ENCODE peak calls at places on chromosomes 2 and 18, in four cellular contexts. One of them, this sample, is unnamed.

GRCh38 chr2:183996825-183997823 is 601.2 kb upstream of the ZNF804A start:
- DNase-seq in lower lobe of right lung: no peak
- DNase-seq in thoracic aorta: no peak
- DNase-seq in AG04449: no peak
- DNase-seq in this sample: no peak

GRCh38 chr2:118667964-118668363 is 179.5 kb downstream of the EN1 start:
- DNase-seq in lower lobe of right lung: no peak
- DNase-seq in thoracic aorta: no peak
- DNase-seq in AG04449: no peak
- DNase-seq in this sample: peak

GRCh38 chr18:77668219-77668618 is 418.6 kb downstream of the GALR1 start:
- DNase-seq in lower lobe of right lung: no peak
- DNase-seq in thoracic aorta: no peak
- DNase-seq in AG04449: no peak
- DNase-seq in this sample: no peak

GRCh38 chr2:15241208-15241607 is 319.9 kb downstream of the NBAS start:
- DNase-seq in lower lobe of right lung: no peak
- DNase-seq in thoracic aorta: no peak
- DNase-seq in AG04449: no peak
- DNase-seq in this sample: no peak

GRCh38 chr2:179862898-179863458 is 1.6 kb upstream of the ZNF385B start:
- DNase-seq in lower lobe of right lung: no peak
- DNase-seq in thoracic aorta: no peak
- DNase-seq in AG04449: no peak
- DNase-seq in this sample: no peak

GRCh38 chr2:240247868-240248820 is 107.7 kb upstream of the OTOS start:
- DNase-seq in lower lobe of right lung: peak
- DNase-seq in thoracic aorta: no peak
- DNase-seq in AG04449: no peak
- DNase-seq in this sample: no peak

GRCh38 chr18:6396276-6396675 is 18.4 kb downstream of the L3MBTL4 start:
- DNase-seq in lower lobe of right lung: no peak
- DNase-seq in thoracic aorta: no peak
- DNase-seq in AG04449: no peak
- DNase-seq in this sample: no peak

GRCh38 chr2:220556658-220557057 is 929.2 kb downstream of the SLC4A3 start:
- DNase-seq in lower lobe of right lung: no peak
- DNase-seq in thoracic aorta: no peak
- DNase-seq in AG04449: peak
- DNase-seq in this sample: no peak

GRCh38 chr2:26494891-26495290 is 17.0 kb upstream of the OTOF start:
- DNase-seq in lower lobe of right lung: no peak
- DNase-seq in thoracic aorta: no peak
- DNase-seq in AG04449: no peak
- DNase-seq in this sample: no peak

GRCh38 chr2:99688699-99689098 is 198.9 kb upstream of the REV1 start:
- DNase-seq in lower lobe of right lung: no peak
- DNase-seq in thoracic aorta: no peak
- DNase-seq in AG04449: no peak
- DNase-seq in this sample: no peak

GRCh38 chr2:54048117-54048785 is 67.2 kb upstream of the ACYP2 start:
- DNase-seq in lower lobe of right lung: no peak
- DNase-seq in thoracic aorta: no peak
- DNase-seq in AG04449: no peak
- DNase-seq in this sample: no peak

GRCh38 chr2:241131531-241131930 is 17.7 kb downstream of the PASK start:
- DNase-seq in lower lobe of right lung: no peak
- DNase-seq in thoracic aorta: no peak
- DNase-seq in AG04449: no peak
- DNase-seq in this sample: no peak

GRCh38 chr2:54038835-54039234 is 68.0 kb upstream of the PSME4 start:
- DNase-seq in lower lobe of right lung: no peak
- DNase-seq in thoracic aorta: no peak
- DNase-seq in AG04449: no peak
- DNase-seq in this sample: no peak

GRCh38 chr2:101106453-101107181 is 44.6 kb downstream of the TBC1D8 start:
- DNase-seq in lower lobe of right lung: no peak
- DNase-seq in thoracic aorta: no peak
- DNase-seq in AG04449: no peak
- DNase-seq in this sample: no peak

GRCh38 chr2:39620067-39620466 is 45.6 kb upstream of the TMEM178A start:
- DNase-seq in lower lobe of right lung: peak
- DNase-seq in thoracic aorta: peak
- DNase-seq in AG04449: peak
- DNase-seq in this sample: peak

GRCh38 chr2:56202722-56203121 is 18.9 kb downstream of the CCDC85A start:
- DNase-seq in lower lobe of right lung: no peak
- DNase-seq in thoracic aorta: no peak
- DNase-seq in AG04449: no peak
- DNase-seq in this sample: no peak

GRCh38 chr2:152718909-152719645 is 657 bp downstream of the ARL6IP6 start:
- DNase-seq in lower lobe of right lung: no peak
- DNase-seq in thoracic aorta: no peak
- DNase-seq in AG04449: no peak
- DNase-seq in this sample: no peak

GRCh38 chr2:178927173-178927572 is 120.0 kb upstream of the TTN start:
- DNase-seq in lower lobe of right lung: no peak
- DNase-seq in thoracic aorta: no peak
- DNase-seq in AG04449: no peak
- DNase-seq in this sample: no peak

GRCh38 chr18:32629990-32630389 is 142.8 kb downstream of the KLHL14 start:
- DNase-seq in lower lobe of right lung: no peak
- DNase-seq in thoracic aorta: no peak
- DNase-seq in AG04449: no peak
- DNase-seq in this sample: no peak

GRCh38 chr2:242010567-242011513 is 141.3 kb downstream of the RTP5 start:
- DNase-seq in lower lobe of right lung: no peak
- DNase-seq in thoracic aorta: no peak
- DNase-seq in AG04449: no peak
- DNase-seq in this sample: no peak

GRCh38 chr18:56890632-56891031 is 239.5 kb downstream of the WDR7 start:
- DNase-seq in lower lobe of right lung: no peak
- DNase-seq in thoracic aorta: no peak
- DNase-seq in AG04449: peak
- DNase-seq in this sample: peak

GRCh38 chr2:140596447-140596846 is 1534.4 kb downstream of the LRP1B start:
- DNase-seq in lower lobe of right lung: no peak
- DNase-seq in thoracic aorta: no peak
- DNase-seq in AG04449: no peak
- DNase-seq in this sample: no peak

GRCh38 chr2:44713170-44713569 is 228.3 kb upstream of the SIX3 start:
- DNase-seq in lower lobe of right lung: no peak
- DNase-seq in thoracic aorta: no peak
- DNase-seq in AG04449: no peak
- DNase-seq in this sample: no peak

GRCh38 chr2:235999011-235999410 is 169.2 kb downstream of the GBX2 start:
- DNase-seq in lower lobe of right lung: no peak
- DNase-seq in thoracic aorta: no peak
- DNase-seq in AG04449: no peak
- DNase-seq in this sample: no peak

GRCh38 chr18:33755918-33756590 is 178.0 kb downstream of the ASXL3 start:
- DNase-seq in lower lobe of right lung: no peak
- DNase-seq in thoracic aorta: no peak
- DNase-seq in AG04449: peak
- DNase-seq in this sample: peak

DNA sequence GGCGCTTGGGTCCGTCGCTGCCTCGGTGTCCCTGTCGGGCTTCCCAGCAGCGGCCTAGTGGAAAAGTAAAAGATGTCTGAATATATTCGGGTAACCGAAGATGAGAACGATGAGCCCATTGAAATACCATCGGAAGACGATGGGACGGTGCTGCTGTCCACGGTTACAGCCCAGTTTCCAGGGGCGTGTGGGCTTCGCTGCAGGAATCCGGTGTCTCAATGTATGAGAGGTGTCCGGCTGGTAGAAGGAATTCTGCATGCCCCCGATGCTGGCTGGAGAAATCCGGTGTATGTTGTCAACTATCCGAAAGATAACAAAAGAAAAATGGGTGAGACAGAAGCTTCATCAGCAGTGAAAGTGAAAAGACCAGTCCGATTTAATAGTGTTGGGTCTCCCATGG is 8.0 kb downstream of the HES6 start:
- DNase-seq in lower lobe of right lung: no peak
- DNase-seq in thoracic aorta: no peak
- DNase-seq in AG04449: no peak
- DNase-seq in this sample: no peak
- H3K4me3 ChIP-seq in lower lobe of right lung: peak
- H3K4me3 ChIP-seq in thoracic aorta: peak
- H3K4me3 ChIP-seq in AG04449: no peak
- H3K4me3 ChIP-seq in this sample: no peak

GRCh38 chr18:47247036-47247832 is 4.2 kb downstream of the SKOR2 start:
- DNase-seq in lower lobe of right lung: no peak
- DNase-seq in thoracic aorta: no peak
- DNase-seq in AG04449: no peak
- DNase-seq in this sample: no peak
- TF ChIP-seq CTCF in lower lobe of right lung: no peak
- TF ChIP-seq CTCF in thoracic aorta: no peak
- TF ChIP-seq CTCF in AG04449: peak
- TF ChIP-seq CTCF in this sample: no peak

GRCh38 chr2:130819915-130820861 is 16.5 kb upstream of the ARHGEF4 start:
- DNase-seq in lower lobe of right lung: no peak
- DNase-seq in thoracic aorta: no peak
- DNase-seq in AG04449: no peak
- DNase-seq in this sample: no peak
- H3K4me3 ChIP-seq in lower lobe of right lung: no peak
- H3K4me3 ChIP-seq in thoracic aorta: peak
- H3K4me3 ChIP-seq in AG04449: no peak
- H3K4me3 ChIP-seq in this sample: no peak

GRCh38 chr2:70961648-70961994 is 16.8 kb upstream of the ANKRD53 start:
- DNase-seq in lower lobe of right lung: no peak
- DNase-seq in thoracic aorta: no peak
- DNase-seq in AG04449: no peak
- DNase-seq in this sample: no peak

GRCh38 chr2:70958759-70959158 is 19.7 kb upstream of the ANKRD53 start:
- DNase-seq in lower lobe of right lung: no peak
- DNase-seq in thoracic aorta: no peak
- DNase-seq in AG04449: no peak
- DNase-seq in this sample: no peak

GRCh38 chr2:70960833-70961647 is 17.4 kb upstream of the ANKRD53 start:
- DNase-seq in lower lobe of right lung: no peak
- DNase-seq in thoracic aorta: no peak
- DNase-seq in AG04449: no peak
- DNase-seq in this sample: no peak

GRCh38 chr2:70959271-70959761 is 19.1 kb upstream of the ANKRD53 start:
- DNase-seq in lower lobe of right lung: no peak
- DNase-seq in thoracic aorta: no peak
- DNase-seq in AG04449: no peak
- DNase-seq in this sample: no peak

DNA sequence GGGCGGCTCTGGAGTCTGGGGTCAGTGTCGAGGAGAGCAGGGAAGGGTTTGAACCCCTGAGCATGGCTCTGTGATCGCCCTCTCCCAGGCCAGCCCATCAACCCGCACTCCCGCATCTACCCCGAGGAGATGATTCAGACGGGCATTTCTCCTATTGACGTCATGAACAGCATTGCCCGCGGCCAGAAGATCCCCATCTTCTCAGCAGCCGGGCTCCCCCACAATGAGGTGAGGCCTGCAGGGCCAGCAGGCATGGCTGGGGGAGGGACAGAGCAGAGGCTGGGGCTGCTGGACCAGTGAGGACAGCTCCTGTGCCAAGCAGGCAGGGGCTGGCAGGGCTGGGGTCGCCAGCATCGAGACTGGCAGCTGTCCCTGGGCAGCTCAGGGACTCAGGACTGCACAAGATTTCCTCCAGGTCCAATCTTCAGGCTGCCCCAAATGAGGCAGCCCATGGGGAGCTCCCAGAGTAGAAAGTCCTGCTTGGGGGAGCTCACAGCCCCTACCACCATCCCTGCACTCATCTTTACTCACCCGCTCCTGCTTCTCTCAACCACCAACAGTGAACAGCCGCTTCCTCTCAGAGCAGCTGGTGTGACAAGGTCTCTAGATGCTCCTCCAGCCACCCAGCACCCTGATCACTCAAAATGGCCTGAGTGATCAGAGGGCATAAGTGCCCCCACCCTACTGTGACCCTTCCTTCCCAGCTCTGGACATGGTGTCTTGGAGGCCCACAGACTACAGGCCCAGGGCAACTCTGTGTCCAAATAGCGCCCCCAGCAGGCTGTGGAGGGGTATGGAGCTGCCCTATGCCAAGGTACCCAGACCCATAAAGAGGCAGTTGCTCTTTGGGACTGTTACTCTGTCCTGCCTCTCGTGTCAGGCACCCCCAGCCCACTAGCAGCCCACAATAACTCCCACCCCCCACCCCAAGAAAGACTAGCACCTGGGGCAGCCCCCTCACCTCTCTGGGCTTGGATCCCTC is 18.3 kb upstream of the ANKRD53 start:
- DNase-seq in lower lobe of right lung: no peak
- DNase-seq in thoracic aorta: no peak
- DNase-seq in AG04449: no peak
- DNase-seq in this sample: no peak
- TF ChIP-seq CTCF in lower lobe of right lung: no peak
- TF ChIP-seq CTCF in thoracic aorta: no peak
- TF ChIP-seq CTCF in AG04449: no peak
- TF ChIP-seq CTCF in this sample: peak

GRCh38 chr2:216214768-216215167 is 105.6 kb downstream of the XRCC5 start:
- DNase-seq in lower lobe of right lung: no peak
- DNase-seq in thoracic aorta: no peak
- DNase-seq in AG04449: no peak
- DNase-seq in this sample: no peak

GRCh38 chr2:216210711-216211131 is 101.6 kb downstream of the XRCC5 start:
- DNase-seq in lower lobe of right lung: no peak
- DNase-seq in thoracic aorta: no peak
- DNase-seq in AG04449: no peak
- DNase-seq in this sample: no peak

GRCh38 chr2:216215991-216216390 is 106.8 kb downstream of the XRCC5 start:
- DNase-seq in lower lobe of right lung: no peak
- DNase-seq in thoracic aorta: no peak
- DNase-seq in AG04449: no peak
- DNase-seq in this sample: no peak

GRCh38 chr2:216211141-216211540 is 102.0 kb downstream of the XRCC5 start:
- DNase-seq in lower lobe of right lung: no peak
- DNase-seq in thoracic aorta: no peak
- DNase-seq in AG04449: no peak
- DNase-seq in this sample: no peak

DNA sequence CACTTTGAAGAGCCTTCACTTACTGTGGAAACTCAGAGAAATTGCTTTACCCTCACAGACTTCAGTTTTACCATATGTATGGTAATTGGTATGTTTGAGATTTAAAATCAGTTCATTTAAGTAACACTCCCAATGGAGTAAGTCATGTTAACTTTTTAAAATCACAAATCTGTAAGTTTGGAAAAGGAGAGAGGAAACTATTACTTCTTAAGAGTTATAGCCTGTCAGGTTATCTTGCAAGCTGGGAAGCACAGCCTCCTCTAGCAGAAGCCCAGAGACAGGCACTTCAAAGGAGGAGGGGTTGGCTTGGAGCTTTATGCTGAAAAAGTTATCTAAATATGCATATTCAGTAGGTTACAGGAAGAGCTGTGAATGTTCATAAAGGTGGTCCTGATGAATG is 102.5 kb downstream of the XRCC5 start:
- DNase-seq in lower lobe of right lung: no peak
- DNase-seq in thoracic aorta: no peak
- DNase-seq in AG04449: no peak
- DNase-seq in this sample: no peak
- H3K4me3 ChIP-seq in lower lobe of right lung: no peak
- H3K4me3 ChIP-seq in thoracic aorta: no peak
- H3K4me3 ChIP-seq in AG04449: no peak
- H3K4me3 ChIP-seq in this sample: no peak

This sample was measured in AG09309.